ENCODE peak calls at places on chromosomes 1 and 21, in seven cellular contexts. W is body of pancreas, T is esophagus muscularis mucosa, A is aorta, K is heart left ventricle, S is hepatocyte, F is HCT116. I is an unnamed sample.

GRCh38 chr1:1203561-1204424 is 2.6 kb downstream of the TNFRSF18 start:
- DNase-seq in W (no peak), T (no peak), A (peak; percentile 76), K (no peak), S (no peak), F (no peak), I (no peak)

GRCh38 chr1:196654271-196654670 is 2.4 kb downstream of the CFH start:
- DNase-seq in W (no peak), T (no peak), A (no peak), K (no peak), S (no peak), F (no peak), I (no peak)

GRCh38 chr1:183508694-183509093 is 36.4 kb downstream of the SMG7 start:
- DNase-seq in W (no peak), T (no peak), A (no peak), K (no peak), S (no peak), F (no peak), I (no peak)

GRCh38 chr1:34057347-34057746 is 107.7 kb downstream of the CSMD2 start:
- DNase-seq in W (no peak), T (no peak), A (no peak), K (no peak), S (peak; percentile 13), F (no peak), I (no peak)

GRCh38 chr1:194062526-194062925 is 876.1 kb upstream of the B3GALT2 start:
- DNase-seq in W (no peak), T (no peak), A (no peak), K (no peak), S (no peak), F (no peak), I (no peak)

GRCh38 chr1:110555807-110556470 is 37.0 kb upstream of the KCNA10 start:
- DNase-seq in W (peak; percentile 25), T (no peak), A (peak; percentile 92), K (peak; percentile 70), S (no peak), F (no peak), I (no peak)

GRCh38 chr21:46475296-46475695 is 16.6 kb downstream of the DIP2A start:
- DNase-seq in W (no peak), T (no peak), A (no peak), K (no peak), S (no peak), F (no peak), I (no peak)

GRCh38 chr1:66437136-66437401 is 96.9 kb upstream of the SGIP1 start:
- DNase-seq in W (no peak), T (no peak), A (no peak), K (no peak), S (no peak), F (no peak), I (no peak)

GRCh38 chr1:192153276-192153675 is 5.0 kb upstream of the RGS18 start:
- DNase-seq in W (no peak), T (no peak), A (no peak), K (no peak), S (no peak), F (no peak), I (no peak)

GRCh38 chr21:41767606-41768370 is 936 bp upstream of the RIPK4 start:
- DNase-seq in W (no peak), T (no peak), A (peak; percentile 75), K (no peak), S (peak; percentile 49), F (no peak), I (peak; percentile 23)

GRCh38 chr21:45322960-45323461 is 35.3 kb upstream of the POFUT2 start:
- DNase-seq in W (peak; percentile 70), T (no peak), A (peak; percentile 94), K (no peak), S (no peak), F (no peak), I (no peak)

GRCh38 chr1:13911697-13912619 is 212.0 kb downstream of the PRDM2 start:
- DNase-seq in W (no peak), T (no peak), A (no peak), K (no peak), S (no peak), F (no peak), I (no peak)

GRCh38 chr1:10781137-10781536 is 15.3 kb downstream of the CASZ1 start:
- DNase-seq in W (peak; percentile 21), T (no peak), A (peak; percentile 32), K (no peak), S (no peak), F (no peak), I (no peak)

GRCh38 chr1:241582921-241583321 is 50.7 kb downstream of the KMO start:
- DNase-seq in W (no peak), T (no peak), A (no peak), K (no peak), S (no peak), F (no peak), I (no peak)

GRCh38 chr1:103191327-103191726 is 83.0 kb upstream of the COL11A1 start:
- DNase-seq in W (no peak), T (no peak), A (no peak), K (no peak), S (no peak), F (no peak), I (no peak)

GRCh38 chr1:97764991-97765390 is 155.8 kb downstream of the DPYD start:
- DNase-seq in W (no peak), T (no peak), A (no peak), K (no peak), S (no peak), F (no peak), I (no peak)

GRCh38 chr1:245622332-245623014 is 467.7 kb downstream of the KIF26B start:
- DNase-seq in W (no peak), T (peak; percentile 91), A (no peak), K (no peak), S (no peak), F (no peak), I (no peak)

GRCh38 chr1:236862615-236863211 is 67.6 kb downstream of the MTR start:
- DNase-seq in W (peak; percentile 92), T (no peak), A (no peak), K (peak; percentile 41), S (no peak), F (no peak), I (no peak)

GRCh38 chr1:201009967-201010645 is 13.4 kb downstream of the KIF21B start:
- DNase-seq in W (no peak), T (no peak), A (no peak), K (no peak), S (no peak), F (no peak), I (no peak)

GRCh38 chr1:84298336-84298687 is 3.2 kb upstream of the SAMD13 start:
- DNase-seq in W (peak; percentile 37), T (no peak), A (peak; percentile 86), K (peak; percentile 66), S (peak; percentile 68), F (no peak), I (peak; percentile 34)

GRCh38 chr1:180603223-180603849 is 28.5 kb upstream of the XPR1 start:
- DNase-seq in W (no peak), T (peak; percentile 85), A (no peak), K (peak; percentile 40), S (no peak), F (no peak), I (no peak)

GRCh38 chr1:164746677-164747076 is 187.7 kb downstream of the PBX1 start:
- DNase-seq in W (no peak), T (no peak), A (no peak), K (no peak), S (no peak), F (no peak), I (no peak)

GRCh38 chr1:161092621-161093028 is 3.3 kb upstream of the NECTIN4 start:
- DNase-seq in W (no peak), T (no peak), A (no peak), K (no peak), S (no peak), F (no peak), I (no peak)

GRCh38 chr21:42421018-42421793 is 17.5 kb downstream of the UBASH3A start:
- DNase-seq in W (no peak), T (no peak), A (no peak), K (no peak), S (peak; percentile 28), F (no peak), I (no peak)

GRCh38 chr1:63994636-63995035 is 208.8 kb upstream of the UBE2U start:
- DNase-seq in W (no peak), T (no peak), A (no peak), K (no peak), S (no peak), F (no peak), I (no peak)

GRCh38 chr21:38661296-38662223 is 144.2 kb upstream of the ETS2 start:
- DNase-seq in W (no peak), T (no peak), A (peak; percentile 87), K (peak; percentile 22), S (peak; percentile 30), F (no peak), I (no peak)

GRCh38 chr1:154219511-154219910 is 1.2 kb upstream of the UBAP2L start:
- DNase-seq in W (peak; percentile 26), T (no peak), A (no peak), K (no peak), S (peak; percentile 39), F (no peak), I (no peak)

DNA sequence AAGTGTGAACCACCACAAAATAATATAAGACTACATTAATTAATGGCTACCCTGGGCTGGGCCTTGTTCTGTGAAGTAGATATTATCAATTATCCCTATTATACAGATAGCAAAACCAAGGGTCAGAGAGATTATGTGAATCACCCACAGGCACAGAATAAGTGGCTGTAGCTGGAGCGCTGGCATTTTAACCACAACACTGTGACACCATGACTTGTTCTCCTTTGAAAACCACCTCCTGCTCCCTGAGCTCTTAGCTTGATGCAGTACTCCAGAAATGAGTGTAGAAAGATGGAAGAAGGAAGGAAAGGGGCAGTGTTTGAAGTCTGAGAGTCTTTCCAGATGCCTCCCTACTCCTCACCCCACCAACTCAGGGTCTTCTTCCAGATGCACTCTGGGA is 29.5 kb upstream of the JUN start:
- DNase-seq in W (no peak), T (no peak), A (no peak), K (no peak), S (no peak), F (no peak), I (no peak)
- H3K27ac ChIP-seq in W (peak overlapping the region; percentile 86), T (peak overlapping the region; percentile 96), A (peak overlapping the region; percentile 49), K (peak overlapping the region; percentile 24), S (peak overlapping the region; percentile 94), F (peak overlapping the region; percentile 80), I (peak overlapping the region; percentile 55)

GRCh38 chr1:6257541-6258069 is 3.3 kb downstream of the GPR153 start:
- DNase-seq in W (no peak), T (no peak), A (no peak), K (no peak), S (no peak), F (no peak), I (no peak)
- H3K27me3 ChIP-seq in W (peaks cover 4% of the 10 kb centered on the region), T (peaks cover 8% of the 10 kb centered on the region), A (no peaks in the 10 kb centered on the region), K (peaks cover 18% of the 10 kb centered on the region), S (no peaks in the 10 kb centered on the region), F (no peaks in the 10 kb centered on the region), I (no peaks in the 10 kb centered on the region)

GRCh38 chr1:162248854-162249535 is 127.7 kb downstream of the SPATA46 start:
- DNase-seq in W (no peak), T (no peak), A (no peak), K (no peak), S (no peak), F (no peak), I (no peak)
- H3K4me1 ChIP-seq in W (peaks cover 8% of the 10 kb centered on the region), T (no peaks in the 10 kb centered on the region), A (no peaks in the 10 kb centered on the region), K (no peaks in the 10 kb centered on the region), S (peaks cover 6% of the 10 kb centered on the region), F (no peaks in the 10 kb centered on the region), I (no peaks in the 10 kb centered on the region)

DNA sequence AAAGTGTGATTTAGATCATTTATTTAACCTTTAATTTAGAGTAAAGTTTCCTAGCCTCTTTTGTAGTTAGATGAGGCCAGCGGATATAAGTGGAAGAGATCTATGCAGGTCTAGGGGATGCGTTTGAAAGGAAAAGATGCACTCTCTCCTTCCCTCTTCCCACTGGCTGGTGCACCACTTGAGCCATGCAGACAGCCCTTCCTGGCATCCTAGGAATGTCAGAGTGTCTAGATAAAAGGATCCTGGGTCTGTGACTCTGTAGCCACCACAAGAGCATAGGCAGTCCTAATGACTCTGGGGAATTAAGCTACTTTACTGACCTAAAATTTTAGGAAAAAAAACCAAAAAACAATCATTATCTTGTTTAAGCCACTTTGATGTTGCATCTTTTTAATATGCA is 16.0 kb upstream of the STUM start:
- DNase-seq in W (no peak), T (no peak), A (no peak), K (no peak), S (no peak), F (no peak), I (no peak)
- H3K27ac ChIP-seq in W (no peak overlapping the region), T (no peak overlapping the region), A (no peak overlapping the region), K (no peak overlapping the region), S (no peak overlapping the region), F (no peak overlapping the region), I (no peak overlapping the region)